ENCODE peak calls at places on chromosomes 4 and X, in nine cellular contexts. P is endodermal cell; O is activated CD8-positive, alpha-beta memory T cell treated with anti-CD3 and anti-CD28 coated beads, Interleukin-2, amount 50 U/mL, for 4 hours; N is ACHN; U is RCC 7860; A is stimulated activated CD8-positive, alpha-beta memory T cell treated with anti-CD3 and anti-CD28 coated beads, Interleukin-2, amount 100 ng/mL, for 48 hours; C is AG09309; E is iPS-NIHi11; D is glomerular endothelial cell. I is an unnamed sample.
A peak's percentile ranks its signal among the peaks of the same experiment; 100 is the strongest.

GRCh38 chr4:186723207-186724047 is at the start of gene FAT1:
- DNase-seq in P (peak; percentile 83), E (peak; percentile 82), C (no peak), A (no peak), N (peak; percentile 71), U (no peak), O (no peak), D (no peak), I (no peak)

GRCh38 chr4:41799126-41799525 is 50.6 kb upstream of the PHOX2B start:
- DNase-seq in O (no peak), U (no peak), N (no peak), A (no peak), P (no peak), C (no peak), E (peak; percentile 19), D (no peak), I (no peak)

GRCh38 chr4:148574502-148574901 is 132.3 kb upstream of the NR3C2 start:
- DNase-seq in U (no peak), E (peak; percentile 23), A (no peak), O (no peak), P (no peak), N (no peak), C (no peak), D (no peak), I (no peak)

GRCh38 chr4:184388106-184388505 is 86.2 kb downstream of the IRF2 start:
- DNase-seq in O (no peak), P (peak; percentile 2), A (no peak), C (no peak), E (no peak), N (no peak), U (no peak), D (no peak), I (no peak)

GRCh38 chr4:11799182-11799581 is 370.5 kb upstream of the HS3ST1 start:
- DNase-seq in A (no peak), N (no peak), P (no peak), O (no peak), D (no peak), C (no peak), E (no peak), U (no peak), I (no peak)

GRCh38 chr4:2887343-2887742 is 43.7 kb downstream of the ADD1 start:
- DNase-seq in E (no peak), O (no peak), N (no peak), P (peak; percentile 49), C (no peak), U (no peak), A (no peak), D (no peak), I (no peak)

GRCh38 chrX:46044486-46044885 is 500.7 kb downstream of the ZNF674 start:
- DNase-seq in A (no peak), E (no peak), N (no peak), P (no peak), U (no peak), O (no peak), D (no peak), C (peak; percentile 5), I (no peak)

GRCh38 chrX:21885568-21885967 is 29.8 kb downstream of the YY2 start:
- DNase-seq in N (no peak), U (no peak), P (no peak), O (no peak), A (no peak), C (no peak), D (no peak), E (no peak), I (no peak)

GRCh38 chr4:8593268-8594096 is 917 bp downstream of the CPZ start:
- DNase-seq in O (no peak), C (no peak), A (no peak), U (no peak), D (no peak), N (no peak), P (peak; percentile 75), E (peak; percentile 42), I (no peak)

GRCh38 chrX:39869846-39870601 is 227.7 kb downstream of the BCOR start:
- DNase-seq in O (peak; percentile 73), N (peak; percentile 22), P (no peak), A (peak; percentile 52), U (peak; percentile 81), C (no peak), E (no peak), D (no peak), I (no peak)

GRCh38 chr4:150106886-150107285 is 28.6 kb downstream of the DCLK2 start:
- DNase-seq in P (no peak), A (no peak), D (no peak), U (peak; percentile 24), E (no peak), N (no peak), O (no peak), C (no peak), I (no peak)

GRCh38 chr4:156892695-156893211 is 78.8 kb downstream of the PDGFC start:
- DNase-seq in E (no peak), D (no peak), O (no peak), C (no peak), P (no peak), N (peak; percentile 22), U (peak; percentile 6), A (no peak), I (no peak)

GRCh38 chr4:52993771-52994170 is 131.7 kb downstream of the RASL11B start:
- DNase-seq in U (no peak), E (no peak), D (no peak), A (no peak), P (no peak), O (no peak), N (no peak), C (no peak), I (no peak)